ENCODE peak calls at places on chromosomes 12 and 14, in five cellular contexts. C, L, W, O and Z are unnamed samples.

GRCh38 chr14:32588448-32589320 is 259.6 kb downstream of the AKAP6 start:
- DNase-seq in C (peak; percentile 30), L (peak; percentile 21), W (peak; percentile 65), O (no peak), Z (peak; percentile 16)

GRCh38 chr14:89041245-89041585 is 216.8 kb downstream of the TTC8 start:
- DNase-seq in C (no peak), L (peak; percentile 59), W (no peak), O (no peak), Z (no peak)

GRCh38 chr12:47813491-47814196 is 6.1 kb downstream of the HDAC7 start:
- DNase-seq in C (peak; percentile 77), L (no peak), W (peak; percentile 53), O (no peak), Z (no peak)

GRCh38 chr14:53260286-53260685 is 107.2 kb upstream of the DDHD1 start:
- DNase-seq in C (no peak), L (no peak), W (no peak), O (no peak), Z (no peak)

GRCh38 chr14:40762685-40763084 is 844.0 kb upstream of the LRFN5 start:
- DNase-seq in C (no peak), L (no peak), W (no peak), O (no peak), Z (no peak)

GRCh38 chr14:36591482-36591881 is 9.1 kb upstream of the NKX2-8 start:
- DNase-seq in C (no peak), L (no peak), W (no peak), O (no peak), Z (no peak)

GRCh38 chr12:131386781-131387180 is 324.1 kb upstream of the SFSWAP start:
- DNase-seq in C (no peak), L (no peak), W (no peak), O (no peak), Z (no peak)

GRCh38 chr14:91299483-91300115 is 55.1 kb upstream of the GPR68 start:
- DNase-seq in C (no peak), L (peak; percentile 87), W (no peak), O (no peak), Z (no peak)

GRCh38 chr14:68884031-68885030 is 91.5 kb upstream of the ZFP36L1 start:
- DNase-seq in C (no peak), L (peak; percentile 82), W (no peak), O (no peak), Z (no peak)

GRCh38 chr12:47860873-47861272 is 41.2 kb upstream of the HDAC7 start:
- DNase-seq in C (no peak), L (no peak), W (no peak), O (no peak), Z (no peak)

GRCh38 chr12:130013771-130014484 is 110.1 kb upstream of the TMEM132D start:
- DNase-seq in C (peak; percentile 79), L (peak; percentile 11), W (peak; percentile 84), O (peak; percentile 3), Z (peak; percentile 69)

GRCh38 chr12:132153501-132154340 is 9.5 kb downstream of the NOC4L start:
- DNase-seq in C (peak; percentile 90), L (peak; percentile 39), W (peak; percentile 93), O (peak; percentile 68), Z (peak; percentile 81)

GRCh38 chr12:57208946-57209282 is 7.7 kb upstream of the NXPH4 start:
- DNase-seq in C (no peak), L (no peak), W (no peak), O (no peak), Z (no peak)

GRCh38 chr14:32358781-32359180 is 29.7 kb downstream of the AKAP6 start:
- DNase-seq in C (no peak), L (no peak), W (peak; percentile 11), O (no peak), Z (no peak)

GRCh38 chr12:107912421-107913004 is 138.0 kb downstream of the ASCL4 start:
- DNase-seq in C (peak; percentile 81), L (peak; percentile 51), W (peak; percentile 81), O (peak; percentile 43), Z (peak; percentile 66)

GRCh38 chr12:129622566-129622965 is 281.3 kb downstream of the TMEM132D start:
- DNase-seq in C (no peak), L (no peak), W (no peak), O (no peak), Z (no peak)

GRCh38 chr12:90099288-90099687 is 390.6 kb upstream of the ATP2B1 start:
- DNase-seq in C (no peak), L (no peak), W (no peak), O (no peak), Z (no peak)

GRCh38 chr12:52612431-52613290 is 5.7 kb downstream of the KRT73 start:
- DNase-seq in C (no peak), L (no peak), W (no peak), O (no peak), Z (no peak)

GRCh38 chr14:22802860-22803562 is 12.2 kb downstream of the SLC7A7 start:
- DNase-seq in C (no peak), L (no peak), W (no peak), O (no peak), Z (no peak)

GRCh38 chr14:69152181-69152943 is 557 bp downstream of the DCAF5 start:
- DNase-seq in C (peak; percentile 55), L (peak; percentile 31), W (peak; percentile 70), O (peak; percentile 49), Z (peak; percentile 57)

GRCh38 chr14:55942826-55943225 is 175.4 kb upstream of the PELI2 start:
- DNase-seq in C (no peak), L (no peak), W (no peak), O (no peak), Z (no peak)

GRCh38 chr12:84619053-84619452 is 293.5 kb downstream of the SLC6A15 start:
- DNase-seq in C (no peak), L (no peak), W (no peak), O (no peak), Z (no peak)

GRCh38 chr12:57145460-57146059 is 1.9 kb downstream of the LRP1-AS start:
- DNase-seq in C (no peak), L (no peak), W (no peak), O (no peak), Z (no peak)

GRCh38 chr12:41225179-41225578 is 37.1 kb downstream of the PDZRN4 start:
- DNase-seq in C (no peak), L (no peak), W (no peak), O (no peak), Z (no peak)

GRCh38 chr14:28515571-28515970 is 251.0 kb upstream of the FOXG1 start:
- DNase-seq in C (no peak), L (peak; percentile 93), W (no peak), O (no peak), Z (no peak)

GRCh38 chr14:75709207-75709812 is 48.3 kb downstream of the TTLL5 start:
- DNase-seq in C (peak; percentile 67), L (peak; percentile 49), W (peak; percentile 83), O (peak; percentile 53), Z (peak; percentile 69)

DNA sequence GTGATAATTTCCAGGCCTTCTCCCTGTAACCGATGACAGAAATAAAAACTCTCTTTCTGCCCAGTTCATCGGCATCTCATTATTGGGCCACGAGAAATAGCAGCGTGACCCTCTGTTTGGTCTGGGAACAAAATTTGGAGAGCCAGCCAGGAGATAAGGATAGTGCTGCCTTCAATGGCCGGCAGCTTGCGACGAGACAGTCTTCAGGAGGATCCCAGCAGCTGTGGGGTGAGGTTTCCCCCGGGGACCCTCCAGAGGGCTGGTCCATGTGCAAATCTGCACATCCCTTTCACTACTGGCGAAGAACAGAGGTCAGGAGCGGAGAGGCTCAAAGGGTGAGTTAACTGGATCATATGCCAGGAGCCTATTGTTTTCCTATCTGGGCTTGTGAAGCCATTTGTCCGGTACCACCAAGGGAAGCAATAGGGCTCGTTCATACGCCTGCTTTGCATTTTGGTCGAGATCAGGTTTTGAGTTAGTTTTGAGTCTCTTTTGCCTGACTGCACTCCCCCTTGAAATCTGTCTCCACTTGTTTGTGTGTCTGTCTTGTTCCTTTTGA is 4.8 kb downstream of the SLC39A2 start:
- DNase-seq in C (no peak), L (no peak), W (no peak), O (no peak), Z (no peak)
- TF ChIP-seq CTCF in C (no peak), L (no peak), W (no peak), O (no peak), Z (no peak)

GRCh38 chr14:45658917-45659299 is 405.9 kb upstream of the MIS18BP1 start:
- DNase-seq in C (no peak), L (no peak), W (no peak), O (no peak), Z (no peak)

GRCh38 chr14:45664668-45665356 is 411.8 kb upstream of the MIS18BP1 start:
- DNase-seq in C (no peak), L (no peak), W (peak; percentile 16), O (no peak), Z (peak; percentile 7)
- TF ChIP-seq CTCF in C (no peak), L (peak; percentile 19), W (peak; percentile 44), O (no peak), Z (peak; percentile 20)

GRCh38 chr14:65958664-65959562 is 527.3 kb upstream of the CCDC196 start:
- DNase-seq in C (peak; percentile 52), L (no peak), W (peak; percentile 62), O (no peak), Z (no peak)
- TF ChIP-seq CTCF in C (no peak), L (peak; percentile 27), W (peak; percentile 70), O (peak; percentile 83), Z (peak; percentile 9)

DNA sequence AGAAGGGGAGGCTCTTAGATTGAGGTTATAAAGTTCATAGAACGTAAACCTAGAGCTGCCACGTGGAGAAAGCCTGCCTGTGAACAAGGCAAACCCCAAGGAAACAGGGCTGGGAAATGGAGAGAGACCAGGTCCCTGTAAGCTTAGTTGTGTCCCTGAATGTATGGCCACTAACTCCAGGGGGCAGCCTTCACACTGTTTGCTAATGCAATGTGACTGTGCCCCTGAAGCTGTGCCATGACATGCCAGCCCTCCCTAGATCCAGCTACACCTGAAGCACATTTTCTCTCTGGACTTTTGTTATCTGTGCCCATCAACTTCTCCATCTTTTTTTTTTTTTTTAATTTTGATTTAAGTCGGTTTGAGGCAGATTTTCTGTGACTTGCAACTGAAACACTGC is 60.6 kb upstream of the TMCC3 start:
- DNase-seq in C (peak; percentile 29), L (peak; percentile 29), W (peak; percentile 37), O (peak; percentile 11), Z (peak; percentile 60)
- TF ChIP-seq CTCF in C (peak; percentile 35), L (peak; percentile 35), W (peak; percentile 40), O (no peak), Z (peak; percentile 84)

DNA sequence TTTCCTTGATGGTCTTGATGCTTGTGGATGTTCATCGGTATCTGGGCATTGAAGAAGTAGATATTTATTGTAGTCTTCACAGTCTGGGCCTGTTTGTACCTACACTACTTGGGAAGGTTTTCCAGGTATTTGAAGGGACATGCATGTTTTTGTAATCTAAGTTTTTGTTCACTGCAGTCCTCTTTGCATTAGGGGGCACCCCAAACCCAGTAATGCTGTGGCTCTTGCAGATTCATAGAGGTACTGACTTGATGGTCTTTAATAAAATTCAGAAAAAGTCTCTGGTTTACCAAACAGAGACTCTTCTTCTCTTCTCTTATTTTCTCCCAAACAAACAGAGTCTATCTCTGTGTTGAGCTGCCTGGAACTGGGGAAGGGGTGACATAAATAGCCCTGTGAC is 150.9 kb upstream of the SLC16A7 start:
- DNase-seq in C (no peak), L (peak; percentile 8), W (no peak), O (peak; percentile 15), Z (peak; percentile 8)
- TF ChIP-seq CTCF in C (peak; percentile 19), L (peak; percentile 6), W (peak; percentile 37), O (peak; percentile 49), Z (no peak)